ENCODE peak calls at places on chromosomes 5 and 9, in four cellular contexts. V, F, M and H are unnamed samples.

GRCh38 chr5:6391151-6391550 is 12.8 kb upstream of the MED10 start:
- DNase-seq in V (no peak), F (no peak), M (no peak), H (no peak)

GRCh38 chr5:38379360-38379827 is 121.0 kb downstream of the EGFLAM start:
- DNase-seq in V (no peak), F (no peak), M (no peak), H (no peak)

GRCh38 chr9:113957778-113958430 is 81.8 kb downstream of the ZNF618 start:
- DNase-seq in V (no peak), F (no peak), M (peak; percentile 77), H (no peak)

GRCh38 chr5:76602094-76602726 is 21.0 kb downstream of the F2RL2 start:
- DNase-seq in V (no peak), F (no peak), M (peak; percentile 15), H (no peak)

GRCh38 chr9:83623634-83623991 is 670 bp downstream of the IDNK start:
- DNase-seq in V (no peak), F (no peak), M (no peak), H (no peak)

GRCh38 chr9:37034938-37035471 is 937 bp upstream of the PAX5 start:
- DNase-seq in V (no peak), F (no peak), M (no peak), H (no peak)

GRCh38 chr9:134136117-134136996 is 475 bp downstream of the WDR5 start:
- DNase-seq in V (no peak), F (peak; percentile 48), M (no peak), H (peak; percentile 46)

GRCh38 chr9:3887121-3887797 is 361.5 kb upstream of the RFX3 start:
- DNase-seq in V (no peak), F (no peak), M (peak; percentile 42), H (no peak)

GRCh38 chr5:157481666-157482065 is 21.7 kb downstream of the NIPAL4 start:
- DNase-seq in V (no peak), F (no peak), M (no peak), H (no peak)

GRCh38 chr9:86751207-86751606 is 196.1 kb downstream of the GAS1 start:
- DNase-seq in V (no peak), F (no peak), M (no peak), H (no peak)

GRCh38 chr5:39452846-39453245 is 28.1 kb upstream of the DAB2 start:
- DNase-seq in V (no peak), F (no peak), M (no peak), H (no peak)

GRCh38 chr9:557601-558201 is 283.8 kb upstream of the DMRT1 start:
- DNase-seq in V (no peak), F (no peak), M (peak; percentile 96), H (no peak)

GRCh38 chr9:75855509-75855908 is 35.0 kb upstream of the PCSK5 start:
- DNase-seq in V (no peak), F (no peak), M (peak; percentile 46), H (peak; percentile 40)

GRCh38 chr9:129240581-129241211 is 62.6 kb upstream of the IER5L start:
- DNase-seq in V (no peak), F (no peak), M (no peak), H (peak; percentile 0)

GRCh38 chr9:131228096-131228495 is 48.2 kb downstream of the FAM78A start:
- DNase-seq in V (no peak), F (no peak), M (no peak), H (no peak)

GRCh38 chr9:120941046-120941770 is 14.6 kb upstream of the TRAF1 start:
- DNase-seq in V (no peak), F (no peak), M (peak; percentile 89), H (no peak)

GRCh38 chr5:126656397-126657007 is 55.8 kb downstream of the PHAX start:
- DNase-seq in V (no peak), F (no peak), M (peak; percentile 43), H (no peak)

GRCh38 chr9:109062543-109062942 is 49.2 kb upstream of the CTNNAL1 start:
- DNase-seq in V (no peak), F (no peak), M (no peak), H (no peak)